ENCODE peak calls at places on chromosomes 12 and 14, in seven cellular contexts. B is choroid plexus epithelial cell; G is left lung; M is NCI-H146; A is stimulated activated CD4-positive, alpha-beta T cell treated with anti-CD3 and anti-CD28 coated beads, Interleukin-4, amount 100 ng/mL, for 48 hours; K is OCI-LY7; Q is NT2/D1. D is an unnamed sample.

GRCh38 chr14:81235096-81235495 is 14.3 kb upstream of the GTF2A1 start:
- DNase-seq in B (no peak), G (no peak), M (no peak), A (no peak), K (no peak), Q (no peak), D (no peak)

GRCh38 chr12:16606936-16607335 is 974 bp upstream of the LMO3 start:
- DNase-seq in B (no peak), G (no peak), M (peak), A (no peak), K (no peak), Q (no peak), D (peak)

GRCh38 chr14:88541324-88541723 is 13.5 kb downstream of the PTPN21 start:
- DNase-seq in B (no peak), G (no peak), M (no peak), A (no peak), K (no peak), Q (no peak), D (no peak)

GRCh38 chr12:11743748-11744147 is 94.3 kb downstream of the ETV6 start:
- DNase-seq in B (no peak), G (no peak), M (peak), A (no peak), K (no peak), Q (peak), D (no peak)

GRCh38 chr12:58980768-58981167 is 60.5 kb upstream of the LRIG3 start:
- DNase-seq in B (peak), G (no peak), M (no peak), A (no peak), K (no peak), Q (no peak), D (no peak)

GRCh38 chr14:37931998-37932397 is 275.7 kb upstream of the SSTR1 start:
- DNase-seq in B (no peak), G (no peak), M (no peak), A (no peak), K (no peak), Q (no peak), D (no peak)

GRCh38 chr12:5022465-5023061 is 21.1 kb upstream of the KCNA5 start:
- DNase-seq in B (peak), G (no peak), M (peak), A (no peak), K (peak), Q (peak), D (peak)

GRCh38 chr14:20409226-20409625 is 4.1 kb downstream of the TEP1 start:
- DNase-seq in B (peak), G (no peak), M (no peak), A (no peak), K (no peak), Q (no peak), D (no peak)

GRCh38 chr12:112112423-112113132 is 4.0 kb upstream of the NAA25 start:
- DNase-seq in B (no peak), G (peak), M (no peak), A (no peak), K (no peak), Q (no peak), D (no peak)

GRCh38 chr12:47038270-47038748 is 41.1 kb upstream of the PCED1B start:
- DNase-seq in B (peak), G (no peak), M (no peak), A (no peak), K (no peak), Q (no peak), D (no peak)

GRCh38 chr12:59036973-59037807 is 116.9 kb upstream of the LRIG3 start:
- DNase-seq in B (peak), G (no peak), M (no peak), A (no peak), K (no peak), Q (no peak), D (no peak)

GRCh38 chr14:37434867-37435266 is 160.2 kb downstream of the FOXA1 start:
- DNase-seq in B (no peak), G (no peak), M (no peak), A (no peak), K (no peak), Q (no peak), D (no peak)

GRCh38 chr14:50344116-50344775 is 32.1 kb downstream of the DMAC2L start:
- DNase-seq in B (no peak), G (no peak), M (no peak), A (peak), K (no peak), Q (no peak), D (no peak)

GRCh38 chr12:2185751-2186341 is 133.1 kb downstream of the CACNA1C start:
- DNase-seq in B (no peak), G (no peak), M (no peak), A (no peak), K (no peak), Q (no peak), D (no peak)

GRCh38 chr14:90721619-90722305 is 94.5 kb downstream of the TTC7B start:
- DNase-seq in B (no peak), G (no peak), M (no peak), A (no peak), K (no peak), Q (no peak), D (no peak)

GRCh38 chr14:73393375-73393774 is 65.0 kb downstream of the NUMB start:
- DNase-seq in B (no peak), G (no peak), M (no peak), A (no peak), K (no peak), Q (no peak), D (no peak)

GRCh38 chr12:94640134-94640928 is 10.0 kb downstream of the TMCC3 start:
- DNase-seq in B (peak), G (peak), M (no peak), A (peak), K (no peak), Q (no peak), D (no peak)

GRCh38 chr12:89971880-89972279 is 263.2 kb upstream of the ATP2B1 start:
- DNase-seq in B (no peak), G (no peak), M (no peak), A (no peak), K (no peak), Q (no peak), D (peak)

GRCh38 chr14:25887251-25887908 is 710.5 kb downstream of the NOVA1 start:
- DNase-seq in B (peak), G (no peak), M (no peak), A (no peak), K (no peak), Q (no peak), D (no peak)

GRCh38 chr14:69685716-69686115 is 74.3 kb downstream of the SUSD6 start:
- DNase-seq in B (peak), G (peak), M (peak), A (no peak), K (no peak), Q (no peak), D (no peak)

GRCh38 chr12:113244015-113244983 is 23.0 kb downstream of the TPCN1 start:
- DNase-seq in B (no peak), G (no peak), M (no peak), A (no peak), K (no peak), Q (no peak), D (no peak)

GRCh38 chr12:65634626-65635331 is 189.5 kb upstream of the HMGA2 start:
- DNase-seq in B (peak), G (no peak), M (no peak), A (no peak), K (no peak), Q (no peak), D (no peak)

GRCh38 chr12:124740691-124741137 is 123.0 kb downstream of the SCARB1 start:
- DNase-seq in B (peak), G (peak), M (no peak), A (no peak), K (no peak), Q (no peak), D (no peak)

GRCh38 chr14:67166450-67166853 is 22.8 kb upstream of the GARIN2 start:
- DNase-seq in B (peak), G (no peak), M (peak), A (peak), K (peak), Q (peak), D (no peak)

GRCh38 chr12:4145990-4146859 is 127.3 kb upstream of the CCND2 start:
- DNase-seq in B (no peak), G (no peak), M (no peak), A (peak), K (no peak), Q (no peak), D (no peak)

GRCh38 chr12:41211466-41211865 is 23.3 kb downstream of the PDZRN4 start:
- DNase-seq in B (no peak), G (no peak), M (no peak), A (no peak), K (no peak), Q (no peak), D (no peak)

GRCh38 chr12:110733857-110734373 is 8.8 kb downstream of the PPP1CC start:
- DNase-seq in B (no peak), G (no peak), M (no peak), A (no peak), K (no peak), Q (no peak), D (no peak)

GRCh38 chr14:68884031-68885030 is 91.5 kb upstream of the ZFP36L1 start:
- DNase-seq in B (peak), G (peak), M (no peak), A (no peak), K (peak), Q (no peak), D (no peak)

GRCh38 chr12:111155020-111155419 is 213.9 kb downstream of the PHETA1 start:
- DNase-seq in B (no peak), G (no peak), M (no peak), A (no peak), K (no peak), Q (no peak), D (no peak)

GRCh38 chr14:75806247-75806876 is 145.3 kb downstream of the TTLL5 start:
- DNase-seq in B (peak), G (no peak), M (no peak), A (no peak), K (no peak), Q (no peak), D (no peak)

GRCh38 chr14:72699852-72700257 is 194.0 kb downstream of the DPF3 start:
- DNase-seq in B (peak), G (peak), M (no peak), A (no peak), K (no peak), Q (no peak), D (no peak)

GRCh38 chr14:83707056-83707455 is 1822.9 kb upstream of the FLRT2 start:
- DNase-seq in B (peak), G (no peak), M (peak), A (no peak), K (no peak), Q (no peak), D (no peak)

GRCh38 chr14:50051106-50051505 is 65.3 kb downstream of the VCPKMT start:
- DNase-seq in B (no peak), G (no peak), M (no peak), A (no peak), K (no peak), Q (no peak), D (no peak)

GRCh38 chr12:130131025-130131424 is 31.2 kb upstream of the FZD10 start:
- DNase-seq in B (no peak), G (no peak), M (peak), A (no peak), K (no peak), Q (no peak), D (no peak)

GRCh38 chr12:56980268-56980667 is 22.9 kb upstream of the RDH16 start:
- DNase-seq in B (no peak), G (no peak), M (no peak), A (no peak), K (no peak), Q (no peak), D (no peak)

GRCh38 chr14:68650403-68650994 is 142.4 kb downstream of the ZFP36L1 start:
- DNase-seq in B (no peak), G (no peak), M (no peak), A (no peak), K (no peak), Q (no peak), D (no peak)

GRCh38 chr12:99287136-99287535 is 360.4 kb upstream of the GARIN6 start:
- DNase-seq in B (no peak), G (no peak), M (no peak), A (no peak), K (no peak), Q (no peak), D (no peak)

GRCh38 chr14:101153691-101154090 is 250.2 kb upstream of the RTL1 start:
- DNase-seq in B (no peak), G (no peak), M (no peak), A (no peak), K (no peak), Q (no peak), D (no peak)

D was measured in HAP-1.